ENCODE peak calls at places on chromosomes 5 and 9, in seven cellular contexts. One of them, this sample, is unnamed.
A peak's percentile ranks its signal among the peaks of the same experiment; 100 is the strongest.

GRCh38 chr9:86549920-86550319 is 195.7 kb upstream of the TUT7 start:
- DNase-seq in stomach: no peak
- DNase-seq in right cardiac atrium: no peak
- DNase-seq in mesendoderm: no peak
- DNase-seq in tibial nerve: no peak
- DNase-seq in prostate gland: no peak
- DNase-seq in GM23248: peak; percentile 76
- DNase-seq in this sample: no peak

GRCh38 chr5:149153751-149154610 is 12.7 kb downstream of the ABLIM3 start:
- DNase-seq in stomach: no peak
- DNase-seq in right cardiac atrium: peak; percentile 58
- DNase-seq in mesendoderm: no peak
- DNase-seq in tibial nerve: no peak
- DNase-seq in prostate gland: no peak
- DNase-seq in GM23248: peak; percentile 93
- DNase-seq in this sample: no peak

GRCh38 chr5:14265574-14265973 is 122.4 kb downstream of the TRIO start:
- DNase-seq in stomach: no peak
- DNase-seq in right cardiac atrium: no peak
- DNase-seq in mesendoderm: peak; percentile 94
- DNase-seq in tibial nerve: no peak
- DNase-seq in prostate gland: no peak
- DNase-seq in GM23248: peak; percentile 92
- DNase-seq in this sample: no peak

GRCh38 chr9:127756233-127756632 is 21.1 kb upstream of the TOR2A start:
- DNase-seq in stomach: no peak
- DNase-seq in right cardiac atrium: no peak
- DNase-seq in mesendoderm: no peak
- DNase-seq in tibial nerve: no peak
- DNase-seq in prostate gland: no peak
- DNase-seq in GM23248: no peak
- DNase-seq in this sample: no peak

GRCh38 chr9:15253786-15254185 is 53.2 kb downstream of the TTC39B start:
- DNase-seq in stomach: no peak
- DNase-seq in right cardiac atrium: no peak
- DNase-seq in mesendoderm: no peak
- DNase-seq in tibial nerve: no peak
- DNase-seq in prostate gland: no peak
- DNase-seq in GM23248: no peak
- DNase-seq in this sample: no peak

GRCh38 chr9:104972242-104972866 is 44.4 kb upstream of the ABCA1 start:
- DNase-seq in stomach: no peak
- DNase-seq in right cardiac atrium: no peak
- DNase-seq in mesendoderm: no peak
- DNase-seq in tibial nerve: no peak
- DNase-seq in prostate gland: no peak
- DNase-seq in GM23248: no peak
- DNase-seq in this sample: no peak

GRCh38 chr9:107481035-107481434 is 8.5 kb downstream of the KLF4 start:
- DNase-seq in stomach: no peak
- DNase-seq in right cardiac atrium: no peak
- DNase-seq in mesendoderm: no peak
- DNase-seq in tibial nerve: no peak
- DNase-seq in prostate gland: no peak
- DNase-seq in GM23248: peak; percentile 57
- DNase-seq in this sample: no peak

GRCh38 chr9:79559501-79560181 is 12.1 kb upstream of the TLE4 start:
- DNase-seq in stomach: no peak
- DNase-seq in right cardiac atrium: no peak
- DNase-seq in mesendoderm: no peak
- DNase-seq in tibial nerve: no peak
- DNase-seq in prostate gland: no peak
- DNase-seq in GM23248: no peak
- DNase-seq in this sample: peak; percentile 20

GRCh38 chr9:121886759-121887485 is 206.2 kb downstream of the TTLL11 start:
- DNase-seq in stomach: peak; percentile 39
- DNase-seq in right cardiac atrium: no peak
- DNase-seq in mesendoderm: no peak
- DNase-seq in tibial nerve: no peak
- DNase-seq in prostate gland: peak; percentile 79
- DNase-seq in GM23248: no peak
- DNase-seq in this sample: no peak

GRCh38 chr9:21758540-21758939 is 43.9 kb upstream of the MTAP start:
- DNase-seq in stomach: no peak
- DNase-seq in right cardiac atrium: no peak
- DNase-seq in mesendoderm: no peak
- DNase-seq in tibial nerve: no peak
- DNase-seq in prostate gland: no peak
- DNase-seq in GM23248: peak; percentile 13
- DNase-seq in this sample: no peak

GRCh38 chr5:16492398-16493175 is 27.0 kb upstream of the ZNF622 start:
- DNase-seq in stomach: peak; percentile 44
- DNase-seq in right cardiac atrium: peak; percentile 42
- DNase-seq in mesendoderm: peak; percentile 57
- DNase-seq in tibial nerve: no peak
- DNase-seq in prostate gland: peak; percentile 35
- DNase-seq in GM23248: peak; percentile 93
- DNase-seq in this sample: no peak

GRCh38 chr5:7877851-7878250 is 8.9 kb downstream of the MTRR start:
- DNase-seq in stomach: no peak
- DNase-seq in right cardiac atrium: no peak
- DNase-seq in mesendoderm: no peak
- DNase-seq in tibial nerve: no peak
- DNase-seq in prostate gland: no peak
- DNase-seq in GM23248: peak; percentile 55
- DNase-seq in this sample: no peak

GRCh38 chr5:63213256-63213655 is 634.6 kb downstream of the LRRC70 start:
- DNase-seq in stomach: no peak
- DNase-seq in right cardiac atrium: no peak
- DNase-seq in mesendoderm: no peak
- DNase-seq in tibial nerve: no peak
- DNase-seq in prostate gland: no peak
- DNase-seq in GM23248: no peak
- DNase-seq in this sample: no peak

GRCh38 chr9:109507421-109507838 is 9.3 kb upstream of the PTPN3 start:
- DNase-seq in stomach: no peak
- DNase-seq in right cardiac atrium: peak; percentile 58
- DNase-seq in mesendoderm: no peak
- DNase-seq in tibial nerve: peak; percentile 13
- DNase-seq in prostate gland: no peak
- DNase-seq in GM23248: peak; percentile 89
- DNase-seq in this sample: no peak

DNA sequence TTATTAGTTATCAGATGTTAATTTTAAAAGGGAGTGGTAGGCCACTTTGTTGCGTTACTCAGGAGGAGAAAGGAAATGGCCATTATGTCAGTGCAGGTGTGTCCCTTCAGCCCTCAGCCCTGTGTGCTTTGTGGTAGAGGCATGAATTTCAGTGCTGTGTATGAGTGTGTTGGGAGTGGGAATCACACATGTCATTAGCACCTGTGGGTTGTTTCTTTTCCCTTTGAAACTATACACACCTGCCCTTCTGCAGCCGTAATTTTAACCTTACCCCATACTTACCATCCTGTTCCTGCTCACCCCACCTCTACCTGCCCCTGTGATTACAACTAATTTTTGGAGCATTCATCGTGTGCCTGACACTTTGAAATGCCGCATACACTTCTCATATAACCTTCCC is 156.4 kb downstream of the ARHGAP26 start:
- DNase-seq in stomach: no peak
- DNase-seq in right cardiac atrium: no peak
- DNase-seq in mesendoderm: no peak
- DNase-seq in tibial nerve: no peak
- DNase-seq in prostate gland: no peak
- DNase-seq in GM23248: no peak
- DNase-seq in this sample: no peak
- H3K27ac ChIP-seq in stomach: no peak overlapping the region
- H3K27ac ChIP-seq in right cardiac atrium: peak overlapping the region; percentile 62
- H3K27ac ChIP-seq in mesendoderm: no peak overlapping the region
- H3K27ac ChIP-seq in tibial nerve: no peak overlapping the region
- H3K27ac ChIP-seq in prostate gland: no peak overlapping the region
- H3K27ac ChIP-seq in GM23248: no peak overlapping the region
- H3K27ac ChIP-seq in this sample: no peak overlapping the region

GRCh38 chr5:107570805-107571531 is 99.8 kb downstream of the EFNA5 start:
- DNase-seq in stomach: peak; percentile 31
- DNase-seq in right cardiac atrium: no peak
- DNase-seq in mesendoderm: peak; percentile 75
- DNase-seq in tibial nerve: no peak
- DNase-seq in prostate gland: no peak
- DNase-seq in GM23248: no peak
- DNase-seq in this sample: no peak
- H3K27ac ChIP-seq in stomach: peak overlapping the region; percentile 80
- H3K27ac ChIP-seq in right cardiac atrium: peak overlapping the region; percentile 92
- H3K27ac ChIP-seq in mesendoderm: no peak overlapping the region
- H3K27ac ChIP-seq in tibial nerve: peak overlapping the region; percentile 43
- H3K27ac ChIP-seq in prostate gland: peak overlapping the region; percentile 70
- H3K27ac ChIP-seq in GM23248: no peak overlapping the region
- H3K27ac ChIP-seq in this sample: no peak overlapping the region

DNA sequence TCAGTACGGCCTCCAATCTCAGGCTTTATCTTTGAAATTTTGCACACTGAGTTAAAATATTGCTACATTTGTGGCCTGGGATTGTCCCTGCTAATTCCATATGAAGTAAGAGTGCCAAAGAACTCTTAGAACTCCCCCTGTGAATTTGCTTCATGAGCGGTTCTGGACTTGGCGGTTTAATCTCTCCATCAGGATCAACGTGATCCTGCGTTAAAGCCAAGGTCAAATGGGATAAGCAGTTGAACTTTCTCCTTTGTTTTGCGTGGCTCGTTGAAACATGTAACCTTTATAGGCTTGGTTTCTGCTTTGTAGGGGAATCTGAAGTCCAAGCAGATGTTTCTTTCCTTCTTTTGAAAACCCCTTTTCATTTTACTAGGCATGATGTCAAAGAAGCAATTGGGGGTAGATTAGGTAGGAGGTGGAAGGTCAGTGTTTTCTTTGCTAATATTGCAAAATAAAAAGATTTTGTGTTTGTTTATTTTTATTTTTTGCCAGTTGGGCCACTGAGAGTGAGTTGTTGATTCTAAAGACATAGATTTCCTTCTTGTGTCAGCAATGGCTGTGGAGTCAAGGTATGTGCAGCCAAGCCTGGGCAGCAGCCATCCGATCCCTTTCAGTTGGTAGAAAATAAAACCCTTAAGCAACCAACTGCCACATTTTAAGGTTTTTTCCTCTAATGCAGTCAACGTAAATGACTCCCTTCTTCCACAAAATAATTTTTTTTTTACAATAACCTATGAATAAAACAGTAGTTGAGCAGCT is 390.8 kb downstream of the NNT start:
- DNase-seq in stomach: no peak
- DNase-seq in right cardiac atrium: no peak
- DNase-seq in mesendoderm: no peak
- DNase-seq in tibial nerve: no peak
- DNase-seq in prostate gland: no peak
- DNase-seq in GM23248: no peak
- DNase-seq in this sample: no peak
- H3K27ac ChIP-seq in stomach: no peak overlapping the region
- H3K27ac ChIP-seq in right cardiac atrium: no peak overlapping the region
- H3K27ac ChIP-seq in mesendoderm: no peak overlapping the region
- H3K27ac ChIP-seq in tibial nerve: no peak overlapping the region
- H3K27ac ChIP-seq in prostate gland: no peak overlapping the region
- H3K27ac ChIP-seq in GM23248: no peak overlapping the region
- H3K27ac ChIP-seq in this sample: no peak overlapping the region

DNA sequence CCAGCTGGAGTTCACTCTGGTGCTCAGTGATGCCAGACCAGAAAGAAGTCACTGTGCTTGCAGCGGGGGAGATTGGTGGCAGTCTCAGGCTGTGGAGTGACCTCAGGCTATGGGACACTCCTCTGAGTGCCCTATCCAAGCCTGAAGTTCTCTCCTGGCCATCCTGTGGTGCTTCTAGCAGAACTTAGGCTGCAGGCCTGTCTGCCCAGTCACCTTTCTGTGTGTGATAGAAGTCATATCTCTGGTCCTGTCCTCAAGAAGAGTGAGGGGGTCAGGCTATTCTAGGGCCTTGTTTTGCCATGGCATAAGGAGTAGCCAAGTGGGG is 9.3 kb downstream of the PDLIM4 start:
- DNase-seq in stomach: no peak
- DNase-seq in right cardiac atrium: no peak
- DNase-seq in mesendoderm: no peak
- DNase-seq in tibial nerve: no peak
- DNase-seq in prostate gland: no peak
- DNase-seq in GM23248: no peak
- DNase-seq in this sample: no peak
- H3K27ac ChIP-seq in stomach: no peak overlapping the region
- H3K27ac ChIP-seq in right cardiac atrium: no peak overlapping the region
- H3K27ac ChIP-seq in mesendoderm: no peak overlapping the region
- H3K27ac ChIP-seq in tibial nerve: peak overlapping the region; percentile 85
- H3K27ac ChIP-seq in prostate gland: peak overlapping the region; percentile 86
- H3K27ac ChIP-seq in GM23248: no peak overlapping the region
- H3K27ac ChIP-seq in this sample: no peak overlapping the region

GRCh38 chr9:16337322-16338029 is 533.0 kb downstream of the BNC2 start:
- DNase-seq in stomach: no peak
- DNase-seq in right cardiac atrium: no peak
- DNase-seq in mesendoderm: no peak
- DNase-seq in tibial nerve: no peak
- DNase-seq in prostate gland: no peak
- DNase-seq in GM23248: peak; percentile 97
- DNase-seq in this sample: no peak
- H3K27ac ChIP-seq in stomach: no peak overlapping the region
- H3K27ac ChIP-seq in right cardiac atrium: no peak overlapping the region
- H3K27ac ChIP-seq in mesendoderm: no peak overlapping the region
- H3K27ac ChIP-seq in tibial nerve: no peak overlapping the region
- H3K27ac ChIP-seq in prostate gland: no peak overlapping the region
- H3K27ac ChIP-seq in GM23248: peak overlapping the region; percentile 95
- H3K27ac ChIP-seq in this sample: no peak overlapping the region